ENCODE peak calls at places on chromosomes 7 and 10, in ten cellular contexts. One of them, this sample, is unnamed.

GRCh38 chr7:20777377-20778062 is 9.2 kb downstream of the SP8 start:
- DNase-seq in progenitor cell of endocrine pancreas: no peak
- DNase-seq in left ventricle myocardium superior: no peak
- DNase-seq in stimulated activated CD8-positive, alpha-beta memory T cell treated with anti-CD3 and anti-CD28 coated beads, Interleukin-2, amount 100 ng/mL, for 1 hour: no peak
- DNase-seq in choroid plexus epithelial cell: no peak
- DNase-seq in fibroblast of lung: no peak
- DNase-seq in stimulated activated CD4-positive, alpha-beta T cell treated with anti-CD3 and anti-CD28 coated beads, TNF-alpha, amount 100 ng/mL, for 24 hours: no peak
- DNase-seq in NCI-H2029 treated with DMSO at 0.1 percent for 48 hours: no peak
- DNase-seq in activated CD4-positive, alpha-beta T cell treated with anti-CD3 and anti-CD28 coated beads, Interleukin-2, amount 10 ng/mL, durations not matched to agents 7 days and 5 days: no peak
- DNase-seq in activated naive CD4-positive, alpha-beta T cell treated with anti-CD3 and anti-CD28 coated beads, Interleukin-2, amount 10 ng/mL, durations not matched to agents 7 days and 5 days: no peak
- DNase-seq in this sample: no peak

GRCh38 chr10:109743141-109744120 is 179.9 kb downstream of the XPNPEP1 start:
- DNase-seq in progenitor cell of endocrine pancreas: no peak
- DNase-seq in left ventricle myocardium superior: no peak
- DNase-seq in stimulated activated CD8-positive, alpha-beta memory T cell treated with anti-CD3 and anti-CD28 coated beads, Interleukin-2, amount 100 ng/mL, for 1 hour: no peak
- DNase-seq in choroid plexus epithelial cell: no peak
- DNase-seq in fibroblast of lung: no peak
- DNase-seq in stimulated activated CD4-positive, alpha-beta T cell treated with anti-CD3 and anti-CD28 coated beads, TNF-alpha, amount 100 ng/mL, for 24 hours: no peak
- DNase-seq in NCI-H2029 treated with DMSO at 0.1 percent for 48 hours: no peak
- DNase-seq in activated CD4-positive, alpha-beta T cell treated with anti-CD3 and anti-CD28 coated beads, Interleukin-2, amount 10 ng/mL, durations not matched to agents 7 days and 5 days: no peak
- DNase-seq in activated naive CD4-positive, alpha-beta T cell treated with anti-CD3 and anti-CD28 coated beads, Interleukin-2, amount 10 ng/mL, durations not matched to agents 7 days and 5 days: no peak
- DNase-seq in this sample: no peak

GRCh38 chr7:6183006-6183405 is 89.4 kb downstream of the CYTH3 start:
- DNase-seq in progenitor cell of endocrine pancreas: no peak
- DNase-seq in left ventricle myocardium superior: no peak
- DNase-seq in stimulated activated CD8-positive, alpha-beta memory T cell treated with anti-CD3 and anti-CD28 coated beads, Interleukin-2, amount 100 ng/mL, for 1 hour: no peak
- DNase-seq in choroid plexus epithelial cell: no peak
- DNase-seq in fibroblast of lung: no peak
- DNase-seq in stimulated activated CD4-positive, alpha-beta T cell treated with anti-CD3 and anti-CD28 coated beads, TNF-alpha, amount 100 ng/mL, for 24 hours: no peak
- DNase-seq in NCI-H2029 treated with DMSO at 0.1 percent for 48 hours: no peak
- DNase-seq in activated CD4-positive, alpha-beta T cell treated with anti-CD3 and anti-CD28 coated beads, Interleukin-2, amount 10 ng/mL, durations not matched to agents 7 days and 5 days: no peak
- DNase-seq in activated naive CD4-positive, alpha-beta T cell treated with anti-CD3 and anti-CD28 coated beads, Interleukin-2, amount 10 ng/mL, durations not matched to agents 7 days and 5 days: no peak
- DNase-seq in this sample: no peak

GRCh38 chr7:151233111-151233701 is 923 bp downstream of the CHPF2 start:
- DNase-seq in progenitor cell of endocrine pancreas: no peak
- DNase-seq in left ventricle myocardium superior: peak; percentile 52
- DNase-seq in stimulated activated CD8-positive, alpha-beta memory T cell treated with anti-CD3 and anti-CD28 coated beads, Interleukin-2, amount 100 ng/mL, for 1 hour: no peak
- DNase-seq in choroid plexus epithelial cell: peak; percentile 81
- DNase-seq in fibroblast of lung: peak; percentile 88
- DNase-seq in stimulated activated CD4-positive, alpha-beta T cell treated with anti-CD3 and anti-CD28 coated beads, TNF-alpha, amount 100 ng/mL, for 24 hours: peak; percentile 77
- DNase-seq in NCI-H2029 treated with DMSO at 0.1 percent for 48 hours: no peak
- DNase-seq in activated CD4-positive, alpha-beta T cell treated with anti-CD3 and anti-CD28 coated beads, Interleukin-2, amount 10 ng/mL, durations not matched to agents 7 days and 5 days: peak; percentile 67
- DNase-seq in activated naive CD4-positive, alpha-beta T cell treated with anti-CD3 and anti-CD28 coated beads, Interleukin-2, amount 10 ng/mL, durations not matched to agents 7 days and 5 days: peak; percentile 78
- DNase-seq in this sample: peak; percentile 49

GRCh38 chr7:109295158-109295557 is 725.5 kb downstream of the DNAJB9 start:
- DNase-seq in progenitor cell of endocrine pancreas: no peak
- DNase-seq in left ventricle myocardium superior: no peak
- DNase-seq in stimulated activated CD8-positive, alpha-beta memory T cell treated with anti-CD3 and anti-CD28 coated beads, Interleukin-2, amount 100 ng/mL, for 1 hour: no peak
- DNase-seq in choroid plexus epithelial cell: no peak
- DNase-seq in fibroblast of lung: no peak
- DNase-seq in stimulated activated CD4-positive, alpha-beta T cell treated with anti-CD3 and anti-CD28 coated beads, TNF-alpha, amount 100 ng/mL, for 24 hours: no peak
- DNase-seq in NCI-H2029 treated with DMSO at 0.1 percent for 48 hours: no peak
- DNase-seq in activated CD4-positive, alpha-beta T cell treated with anti-CD3 and anti-CD28 coated beads, Interleukin-2, amount 10 ng/mL, durations not matched to agents 7 days and 5 days: no peak
- DNase-seq in activated naive CD4-positive, alpha-beta T cell treated with anti-CD3 and anti-CD28 coated beads, Interleukin-2, amount 10 ng/mL, durations not matched to agents 7 days and 5 days: no peak
- DNase-seq in this sample: no peak

GRCh38 chr7:137996386-137996851 is 5.5 kb downstream of the CREB3L2 start:
- DNase-seq in progenitor cell of endocrine pancreas: no peak
- DNase-seq in left ventricle myocardium superior: peak; percentile 75
- DNase-seq in stimulated activated CD8-positive, alpha-beta memory T cell treated with anti-CD3 and anti-CD28 coated beads, Interleukin-2, amount 100 ng/mL, for 1 hour: no peak
- DNase-seq in choroid plexus epithelial cell: peak; percentile 97
- DNase-seq in fibroblast of lung: peak; percentile 89
- DNase-seq in stimulated activated CD4-positive, alpha-beta T cell treated with anti-CD3 and anti-CD28 coated beads, TNF-alpha, amount 100 ng/mL, for 24 hours: no peak
- DNase-seq in NCI-H2029 treated with DMSO at 0.1 percent for 48 hours: no peak
- DNase-seq in activated CD4-positive, alpha-beta T cell treated with anti-CD3 and anti-CD28 coated beads, Interleukin-2, amount 10 ng/mL, durations not matched to agents 7 days and 5 days: no peak
- DNase-seq in activated naive CD4-positive, alpha-beta T cell treated with anti-CD3 and anti-CD28 coated beads, Interleukin-2, amount 10 ng/mL, durations not matched to agents 7 days and 5 days: no peak
- DNase-seq in this sample: no peak

GRCh38 chr7:137990251-137990901 is 11.5 kb downstream of the CREB3L2 start:
- DNase-seq in progenitor cell of endocrine pancreas: no peak
- DNase-seq in left ventricle myocardium superior: no peak
- DNase-seq in stimulated activated CD8-positive, alpha-beta memory T cell treated with anti-CD3 and anti-CD28 coated beads, Interleukin-2, amount 100 ng/mL, for 1 hour: no peak
- DNase-seq in choroid plexus epithelial cell: peak; percentile 98
- DNase-seq in fibroblast of lung: peak; percentile 98
- DNase-seq in stimulated activated CD4-positive, alpha-beta T cell treated with anti-CD3 and anti-CD28 coated beads, TNF-alpha, amount 100 ng/mL, for 24 hours: no peak
- DNase-seq in NCI-H2029 treated with DMSO at 0.1 percent for 48 hours: no peak
- DNase-seq in activated CD4-positive, alpha-beta T cell treated with anti-CD3 and anti-CD28 coated beads, Interleukin-2, amount 10 ng/mL, durations not matched to agents 7 days and 5 days: no peak
- DNase-seq in activated naive CD4-positive, alpha-beta T cell treated with anti-CD3 and anti-CD28 coated beads, Interleukin-2, amount 10 ng/mL, durations not matched to agents 7 days and 5 days: no peak
- DNase-seq in this sample: no peak

GRCh38 chr7:101137651-101138148 is 10.8 kb downstream of the SERPINE1 start:
- DNase-seq in progenitor cell of endocrine pancreas: no peak
- DNase-seq in left ventricle myocardium superior: no peak
- DNase-seq in stimulated activated CD8-positive, alpha-beta memory T cell treated with anti-CD3 and anti-CD28 coated beads, Interleukin-2, amount 100 ng/mL, for 1 hour: no peak
- DNase-seq in choroid plexus epithelial cell: no peak
- DNase-seq in fibroblast of lung: no peak
- DNase-seq in stimulated activated CD4-positive, alpha-beta T cell treated with anti-CD3 and anti-CD28 coated beads, TNF-alpha, amount 100 ng/mL, for 24 hours: no peak
- DNase-seq in NCI-H2029 treated with DMSO at 0.1 percent for 48 hours: no peak
- DNase-seq in activated CD4-positive, alpha-beta T cell treated with anti-CD3 and anti-CD28 coated beads, Interleukin-2, amount 10 ng/mL, durations not matched to agents 7 days and 5 days: no peak
- DNase-seq in activated naive CD4-positive, alpha-beta T cell treated with anti-CD3 and anti-CD28 coated beads, Interleukin-2, amount 10 ng/mL, durations not matched to agents 7 days and 5 days: no peak
- DNase-seq in this sample: no peak

GRCh38 chr10:53109320-53109719 is 336.7 kb upstream of the MBL2 start:
- DNase-seq in progenitor cell of endocrine pancreas: no peak
- DNase-seq in left ventricle myocardium superior: no peak
- DNase-seq in stimulated activated CD8-positive, alpha-beta memory T cell treated with anti-CD3 and anti-CD28 coated beads, Interleukin-2, amount 100 ng/mL, for 1 hour: no peak
- DNase-seq in choroid plexus epithelial cell: no peak
- DNase-seq in fibroblast of lung: no peak
- DNase-seq in stimulated activated CD4-positive, alpha-beta T cell treated with anti-CD3 and anti-CD28 coated beads, TNF-alpha, amount 100 ng/mL, for 24 hours: no peak
- DNase-seq in NCI-H2029 treated with DMSO at 0.1 percent for 48 hours: no peak
- DNase-seq in activated CD4-positive, alpha-beta T cell treated with anti-CD3 and anti-CD28 coated beads, Interleukin-2, amount 10 ng/mL, durations not matched to agents 7 days and 5 days: no peak
- DNase-seq in activated naive CD4-positive, alpha-beta T cell treated with anti-CD3 and anti-CD28 coated beads, Interleukin-2, amount 10 ng/mL, durations not matched to agents 7 days and 5 days: no peak
- DNase-seq in this sample: no peak

GRCh38 chr7:138316421-138317043 is 143.5 kb upstream of the TRIM24 start:
- DNase-seq in progenitor cell of endocrine pancreas: no peak
- DNase-seq in left ventricle myocardium superior: no peak
- DNase-seq in stimulated activated CD8-positive, alpha-beta memory T cell treated with anti-CD3 and anti-CD28 coated beads, Interleukin-2, amount 100 ng/mL, for 1 hour: no peak
- DNase-seq in choroid plexus epithelial cell: peak; percentile 31
- DNase-seq in fibroblast of lung: no peak
- DNase-seq in stimulated activated CD4-positive, alpha-beta T cell treated with anti-CD3 and anti-CD28 coated beads, TNF-alpha, amount 100 ng/mL, for 24 hours: no peak
- DNase-seq in NCI-H2029 treated with DMSO at 0.1 percent for 48 hours: no peak
- DNase-seq in activated CD4-positive, alpha-beta T cell treated with anti-CD3 and anti-CD28 coated beads, Interleukin-2, amount 10 ng/mL, durations not matched to agents 7 days and 5 days: no peak
- DNase-seq in activated naive CD4-positive, alpha-beta T cell treated with anti-CD3 and anti-CD28 coated beads, Interleukin-2, amount 10 ng/mL, durations not matched to agents 7 days and 5 days: no peak
- DNase-seq in this sample: no peak